ENCODE peak calls at places on chromosomes 5 and 9, in nine cellular contexts. R is PC-3, T is activated B cell treated with CpG ODN at 0.5 μM for 24 hours, Y is neural crest cell, M is body of pancreas, V is gastrocnemius medialis, H is tibial nerve, G is sigmoid colon, Z is endothelial cell. E is an unnamed sample.

GRCh38 chr5:59007460-59008063 is 424.7 kb downstream of the RAB3C start:
- DNase-seq in Z (no peak), M (no peak), Y (no peak), H (no peak), V (no peak), T (no peak), G (no peak), R (peak; percentile 55), E (no peak)

GRCh38 chr9:119736478-119737454 is 367.5 kb upstream of the BRINP1 start:
- DNase-seq in T (no peak), V (no peak), M (peak; percentile 12), H (no peak), Y (no peak), R (no peak), Z (no peak), G (no peak), E (no peak)

GRCh38 chr5:176625966-176626875 is 4.1 kb downstream of the SNCB start:
- DNase-seq in H (no peak), G (no peak), M (no peak), T (no peak), Z (no peak), Y (no peak), R (peak; percentile 79), V (no peak), E (no peak)

GRCh38 chr9:12730952-12731351 is 37.8 kb downstream of the TYRP1 start:
- DNase-seq in V (no peak), Y (no peak), H (no peak), R (no peak), T (no peak), Z (no peak), G (no peak), M (no peak), E (no peak)

GRCh38 chr5:170693701-170694100 is 89.8 kb upstream of the GABRP start:
- DNase-seq in Y (no peak), Z (no peak), T (no peak), M (no peak), R (no peak), G (no peak), V (no peak), H (no peak), E (no peak)

GRCh38 chr9:97747201-97747965 is 50.2 kb upstream of the XPA start:
- DNase-seq in G (no peak), Y (no peak), T (no peak), H (no peak), M (no peak), V (no peak), Z (no peak), R (no peak), E (no peak)

GRCh38 chr9:71763752-71764332 is 4.5 kb downstream of the CEMIP2 start:
- DNase-seq in Z (no peak), R (peak; percentile 42), V (no peak), H (no peak), G (no peak), Y (no peak), T (no peak), M (no peak), E (no peak)

GRCh38 chr9:78962186-78962585 is 609.6 kb upstream of the TLE4 start:
- DNase-seq in M (no peak), H (no peak), Z (no peak), R (no peak), V (no peak), T (no peak), G (no peak), Y (no peak), E (no peak)

GRCh38 chr5:51347704-51348103 is 35.5 kb upstream of the ISL1 start:
- DNase-seq in T (no peak), R (peak; percentile 33), H (no peak), Z (no peak), Y (no peak), G (no peak), M (no peak), V (no peak), E (no peak)

GRCh38 chr5:66519626-66520025 is 76.6 kb upstream of the MAST4 start:
- DNase-seq in M (no peak), H (no peak), T (no peak), G (no peak), Z (no peak), R (no peak), V (no peak), Y (no peak), E (no peak)

GRCh38 chr5:14156611-14157493 is 13.7 kb downstream of the TRIO start:
- DNase-seq in H (no peak), Z (no peak), Y (no peak), M (no peak), V (no peak), R (peak; percentile 98), G (no peak), T (no peak), E (no peak)

GRCh38 chr9:74609671-74610416 is 112.7 kb downstream of the RORB start:
- DNase-seq in R (peak; percentile 3), T (no peak), G (no peak), M (no peak), Y (no peak), H (no peak), V (no peak), Z (no peak), E (no peak)

DNA sequence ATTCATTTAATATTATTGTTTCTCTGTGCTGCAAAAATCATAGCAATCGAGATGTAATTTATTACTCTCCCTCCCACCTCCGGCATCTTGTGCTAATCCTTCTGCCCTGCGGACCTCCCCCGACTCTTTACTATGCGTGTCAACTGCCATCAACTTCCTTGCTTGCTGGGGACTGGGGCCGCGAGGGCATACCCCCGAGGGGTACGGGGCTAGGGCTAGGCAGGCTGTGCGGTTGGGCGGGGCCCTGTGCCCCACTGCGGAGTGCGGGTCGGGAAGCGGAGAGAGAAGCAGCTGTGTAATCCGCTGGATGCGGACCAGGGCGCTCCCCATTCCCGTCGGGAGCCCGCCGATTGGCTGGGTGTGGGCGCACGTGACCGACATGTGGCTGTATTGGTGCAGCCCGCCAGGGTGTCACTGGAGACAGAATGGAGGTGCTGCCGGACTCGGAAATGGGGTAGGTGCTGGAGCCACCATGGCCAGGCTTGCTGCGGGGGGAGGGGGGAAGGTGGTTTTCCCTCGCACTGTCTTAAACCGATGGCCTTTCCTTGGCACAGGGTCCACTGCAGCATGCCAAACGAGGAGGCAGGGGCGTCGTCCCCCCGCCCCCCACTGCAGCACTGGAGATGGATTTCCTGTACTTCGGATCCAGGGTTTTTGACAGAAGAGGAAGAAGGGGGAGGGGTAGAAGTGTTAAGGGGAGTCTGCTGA is at the start of gene APC:
- DNase-seq in H (peak; percentile 91), Y (peak; percentile 82), G (peak; percentile 97), Z (peak; percentile 92), V (peak; percentile 82), M (peak; percentile 90), R (no peak), T (peak; percentile 72), E (peak; percentile 95)
- TF ChIP-seq CTCF in H (peak; percentile 56), Y (peak; percentile 40), G (peak; percentile 33), Z (no peak), V (peak; percentile 9), M (peak; percentile 21), R (no peak), T (no peak), E (no peak)

GRCh38 chr5:87541033-87541432 is 128.3 kb upstream of the CCNH start:
- DNase-seq in H (peak; percentile 52), R (peak; percentile 90), T (no peak), Y (no peak), Z (peak; percentile 7), V (peak; percentile 3), G (peak; percentile 90), M (peak; percentile 72), E (peak; percentile 55)
- TF ChIP-seq CTCF in H (no peak), R (peak; percentile 57), T (no peak), Y (no peak), Z (no peak), V (no peak), G (no peak), M (no peak), E (no peak)

DNA sequence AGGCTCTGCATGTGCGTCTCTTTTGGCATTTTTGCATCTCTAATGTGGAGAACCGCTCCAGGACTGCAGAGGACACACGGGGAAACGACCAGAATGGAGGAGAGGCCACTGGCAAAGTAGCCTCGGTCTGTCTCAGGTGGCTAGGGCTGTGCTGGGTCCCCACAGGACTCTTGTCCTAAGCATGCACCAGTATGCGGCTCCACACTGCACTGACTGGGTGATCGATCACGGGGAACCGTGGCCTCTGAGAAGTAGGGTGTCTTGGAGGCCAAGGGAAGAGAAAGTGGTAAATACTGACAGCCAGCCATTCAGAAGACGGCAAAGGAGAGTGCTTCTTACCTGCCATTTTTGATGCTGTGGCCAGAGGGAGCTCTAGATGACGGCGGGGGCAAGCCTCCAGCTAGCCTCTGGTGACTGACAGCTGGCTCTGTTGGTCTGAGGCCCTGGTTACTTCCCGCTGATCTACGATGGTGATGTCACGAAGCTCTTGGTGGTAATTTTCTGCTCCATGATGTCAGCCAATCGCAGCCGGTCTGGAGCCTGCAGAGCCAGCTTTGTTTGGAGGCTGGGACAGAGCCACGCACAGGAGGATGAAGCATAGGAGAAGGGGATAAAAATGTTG is 40.4 kb upstream of the GADD45G start:
- DNase-seq in Y (no peak), Z (peak; percentile 42), V (no peak), M (no peak), G (no peak), H (no peak), R (peak; percentile 16), T (no peak), E (no peak)
- TF ChIP-seq CTCF in Y (peak; percentile 39), Z (no peak), V (no peak), M (no peak), G (no peak), H (no peak), R (peak; percentile 24), T (no peak), E (peak; percentile 6)

GRCh38 chr5:95620030-95620869 is at the start of gene GPR150:
- DNase-seq in G (peak; percentile 71), R (peak; percentile 33), Y (peak; percentile 40), V (no peak), M (peak; percentile 82), Z (peak; percentile 48), H (no peak), T (peak; percentile 69), E (peak; percentile 70)
- TF ChIP-seq CTCF in G (no peak), R (no peak), Y (peak; percentile 34), V (no peak), M (peak; percentile 20), Z (no peak), H (no peak), T (no peak), E (peak; percentile 4)

GRCh38 chr9:105296889-105297288 is 52.4 kb downstream of the SLC44A1 start:
- DNase-seq in H (no peak), M (no peak), R (peak; percentile 66), T (no peak), Y (no peak), G (no peak), V (no peak), Z (no peak), E (no peak)
- TF ChIP-seq CTCF in H (no peak), M (no peak), R (no peak), T (no peak), Y (no peak), G (no peak), V (no peak), Z (no peak), E (no peak)

E was measured in psoas muscle.